ENCODE peak calls at places on chromosomes 7 and 10, in eight cellular contexts. Q is MCF 10A; R is activated CD8-positive, alpha-beta T cell treated with anti-CD3 and anti-CD28 coated beads for 36 hours; D is spleen; P is esophagus squamous epithelium; L is AG04449; S is Peyer's patch; O is tibial artery. G is an unnamed sample.
A peak's percentile ranks its signal among the peaks of the same experiment; 100 is the strongest.

GRCh38 chr10:28681928-28682750 is 4.8 kb downstream of the BAMBI start:
- DNase-seq in Q (no peak), R (no peak), D (no peak), P (no peak), L (no peak), S (no peak), O (no peak), G (no peak)

GRCh38 chr10:111725035-111725434 is 458.5 kb downstream of the GPAM start:
- DNase-seq in Q (no peak), R (no peak), D (no peak), P (no peak), L (no peak), S (no peak), O (no peak), G (no peak)

GRCh38 chr10:88962336-88962735 is 9.8 kb upstream of the ACTA2 start:
- DNase-seq in Q (no peak), R (no peak), D (no peak), P (no peak), L (no peak), S (no peak), O (no peak), G (no peak)

GRCh38 chr10:12774219-12774894 is 227.2 kb downstream of the CCDC3 start:
- DNase-seq in Q (no peak), R (no peak), D (no peak), P (no peak), L (no peak), S (no peak), O (no peak), G (no peak)

GRCh38 chr7:40057292-40057691 is 77.1 kb downstream of the MPLKIP start:
- DNase-seq in Q (peak; percentile 51), R (no peak), D (no peak), P (no peak), L (no peak), S (no peak), O (no peak), G (no peak)

GRCh38 chr10:12605580-12606405 is 256.4 kb downstream of the CAMK1D start:
- DNase-seq in Q (peak; percentile 89), R (peak; percentile 71), D (peak; percentile 85), P (peak; percentile 16), L (no peak), S (peak; percentile 63), O (peak; percentile 83), G (no peak)

GRCh38 chr10:97974526-97975525 is 55.6 kb downstream of the CRTAC1 start:
- DNase-seq in Q (no peak), R (no peak), D (no peak), P (no peak), L (no peak), S (no peak), O (no peak), G (no peak)

GRCh38 chr7:2802082-2802481 is 42.0 kb downstream of the GNA12 start:
- DNase-seq in Q (no peak), R (no peak), D (no peak), P (no peak), L (no peak), S (no peak), O (no peak), G (no peak)

GRCh38 chr10:93917064-93917391 is 23.2 kb downstream of the SLC35G1 start:
- DNase-seq in Q (no peak), R (no peak), D (no peak), P (no peak), L (no peak), S (no peak), O (no peak), G (no peak)

GRCh38 chr10:93926613-93927012 is 32.8 kb downstream of the SLC35G1 start:
- DNase-seq in Q (no peak), R (no peak), D (no peak), P (no peak), L (no peak), S (no peak), O (no peak), G (no peak)

GRCh38 chr10:93917814-93918213 is 24.0 kb downstream of the SLC35G1 start:
- DNase-seq in Q (no peak), R (no peak), D (no peak), P (no peak), L (no peak), S (no peak), O (no peak), G (no peak)

GRCh38 chr10:93916257-93917063 is 22.7 kb downstream of the SLC35G1 start:
- DNase-seq in Q (peak; percentile 43), R (no peak), D (no peak), P (no peak), L (no peak), S (no peak), O (no peak), G (no peak)

GRCh38 chr10:93921338-93921737 is 27.6 kb downstream of the SLC35G1 start:
- DNase-seq in Q (peak; percentile 9), R (peak; percentile 44), D (no peak), P (no peak), L (no peak), S (peak; percentile 21), O (no peak), G (no peak)
- TF ChIP-seq CTCF in Q (peak; percentile 34), R (peak; percentile 53), D (no peak), P (no peak), L (no peak), S (peak; percentile 50), O (no peak), G (peak; percentile 37)

GRCh38 chr7:148704966-148705365 is 6.3 kb downstream of the CUL1 start:
- DNase-seq in Q (no peak), R (no peak), D (no peak), P (no peak), L (no peak), S (no peak), O (no peak), G (no peak)

GRCh38 chr7:148701414-148701813 is 2.7 kb downstream of the CUL1 start:
- DNase-seq in Q (peak; percentile 43), R (no peak), D (no peak), P (no peak), L (no peak), S (no peak), O (no peak), G (no peak)

GRCh38 chr7:148700693-148701092 is 2.0 kb downstream of the CUL1 start:
- DNase-seq in Q (peak; percentile 45), R (peak; percentile 82), D (no peak), P (no peak), L (no peak), S (peak; percentile 58), O (no peak), G (no peak)

GRCh38 chr7:148704189-148704588 is 5.5 kb downstream of the CUL1 start:
- DNase-seq in Q (no peak), R (no peak), D (no peak), P (no peak), L (no peak), S (no peak), O (no peak), G (no peak)

DNA sequence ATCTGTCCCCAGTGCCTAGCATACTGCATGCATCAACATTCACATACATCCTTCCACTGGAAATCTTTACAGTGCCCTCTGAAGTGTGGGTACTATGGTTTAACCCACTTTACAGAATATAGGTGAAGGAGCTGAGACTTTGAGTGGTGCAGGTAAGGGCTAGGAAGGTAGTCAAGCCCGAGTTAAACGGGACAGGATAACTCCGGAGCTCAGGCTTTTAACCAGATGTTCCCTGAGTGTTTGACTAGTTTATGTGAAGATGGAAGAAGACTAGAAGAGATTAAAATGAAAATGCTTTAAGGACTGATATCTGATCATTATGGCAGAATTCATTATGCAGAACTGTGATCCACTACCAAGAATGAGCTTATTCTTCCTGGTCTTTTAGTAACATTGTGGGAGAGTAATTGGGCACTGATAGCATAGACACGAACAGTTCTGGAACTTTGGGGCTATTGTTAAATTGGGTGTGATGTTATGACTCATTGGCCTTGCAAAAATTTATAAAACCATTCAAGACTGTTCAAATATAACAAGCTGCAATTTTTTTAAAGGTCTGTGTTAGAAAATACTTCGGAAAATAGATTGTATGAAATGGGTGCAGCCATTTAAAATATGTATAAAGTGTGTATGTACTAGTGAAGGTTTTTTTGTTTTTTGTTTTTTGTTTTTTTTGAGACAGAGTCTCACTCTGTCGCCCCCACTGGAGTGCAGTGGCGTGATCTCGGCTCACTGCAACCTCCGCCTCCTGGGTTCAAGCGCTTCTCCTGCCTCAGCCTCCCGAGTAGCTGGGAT is 4.4 kb downstream of the CUL1 start:
- DNase-seq in Q (peak; percentile 25), R (no peak), D (no peak), P (no peak), L (no peak), S (no peak), O (no peak), G (no peak)
- TF ChIP-seq CTCF in Q (no peak), R (no peak), D (no peak), P (no peak), L (no peak), S (no peak), O (no peak), G (no peak)

GRCh38 chr7:21293771-21294170 is 134.1 kb upstream of the SP4 start:
- DNase-seq in Q (no peak), R (no peak), D (no peak), P (no peak), L (no peak), S (no peak), O (no peak), G (no peak)
- TF ChIP-seq CTCF in Q (no peak), R (no peak), D (no peak), P (no peak), L (no peak), S (no peak), O (no peak), G (peak; percentile 52)

GRCh38 chr10:122068844-122069243 is 79.9 kb downstream of the TACC2 start:
- DNase-seq in Q (no peak), R (no peak), D (peak; percentile 19), P (no peak), L (no peak), S (no peak), O (no peak), G (no peak)

GRCh38 chr10:122057841-122058240 is 68.9 kb downstream of the TACC2 start:
- DNase-seq in Q (no peak), R (no peak), D (no peak), P (no peak), L (no peak), S (no peak), O (no peak), G (no peak)

GRCh38 chr10:122060250-122060649 is 71.3 kb downstream of the TACC2 start:
- DNase-seq in Q (no peak), R (no peak), D (no peak), P (no peak), L (no peak), S (no peak), O (no peak), G (no peak)

DNA sequence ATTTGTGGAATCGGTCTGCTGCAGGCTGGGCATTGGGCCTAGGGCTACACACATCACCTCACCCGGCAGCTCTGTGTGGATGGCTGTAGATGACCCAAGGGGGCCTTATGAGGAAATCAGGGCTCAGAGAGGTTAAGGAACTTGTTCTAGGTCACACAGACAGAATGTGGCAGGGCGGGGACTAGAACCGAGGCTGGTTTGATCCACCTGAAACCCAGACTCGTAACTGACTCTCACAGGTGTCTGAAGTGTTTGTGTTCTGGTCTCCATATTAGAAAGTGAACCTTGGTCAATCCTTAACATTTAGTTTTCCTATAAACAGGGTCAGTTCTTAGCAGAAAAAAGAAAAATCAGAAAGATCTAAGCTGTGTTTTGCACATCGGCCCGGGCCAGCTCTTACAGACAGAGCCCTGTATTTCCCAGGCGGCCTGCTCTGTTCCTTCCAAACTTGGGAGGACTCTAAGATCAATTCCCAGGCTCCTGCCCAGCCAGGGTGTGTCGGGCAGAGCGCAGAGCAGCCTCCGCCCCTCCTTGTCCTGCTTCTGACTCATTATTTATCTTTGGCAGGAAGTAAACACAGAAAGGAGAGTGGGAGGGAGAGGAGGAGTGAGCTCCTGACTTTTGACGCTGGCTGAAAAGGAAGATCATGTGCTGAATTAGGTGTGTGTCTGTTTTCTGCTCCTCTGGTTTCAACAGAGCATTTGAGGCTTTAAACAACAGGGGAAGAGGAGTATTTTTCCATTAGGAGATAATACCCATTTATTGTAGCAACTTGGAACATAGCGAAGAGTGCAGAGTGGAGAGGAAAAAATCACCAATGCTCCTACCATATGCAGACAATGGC is 74.1 kb downstream of the TACC2 start:
- DNase-seq in Q (peak; percentile 97), R (no peak), D (peak; percentile 56), P (no peak), L (no peak), S (peak; percentile 17), O (peak; percentile 92), G (no peak)
- TF ChIP-seq CTCF in Q (no peak), R (no peak), D (no peak), P (no peak), L (no peak), S (no peak), O (no peak), G (no peak)